ENCODE peak calls at places on chromosomes 12 and 14, in four cellular contexts. G is germinal center, E is NCI-H146, R is T-cell. V is an unnamed sample.

GRCh38 chr14:23056257-23056955 is 914 bp downstream of the CDH24 start:
- DNase-seq in G (peak), E (no peak), R (peak), V (no peak)

GRCh38 chr12:7433276-7433822 is 10.6 kb downstream of the CD163L1 start:
- DNase-seq in G (no peak), E (no peak), R (no peak), V (no peak)

GRCh38 chr12:58930770-58931324 is 10.5 kb upstream of the LRIG3 start:
- DNase-seq in G (no peak), E (no peak), R (no peak), V (no peak)

GRCh38 chr12:114936148-114937099 is 252.4 kb upstream of the TBX3 start:
- DNase-seq in G (no peak), E (no peak), R (no peak), V (no peak)

GRCh38 chr12:108611884-108612415 is 14.1 kb upstream of the TMEM119 start:
- DNase-seq in G (peak), E (no peak), R (peak), V (no peak)

GRCh38 chr12:51823875-51824565 is 24.5 kb downstream of the FIGNL2 start:
- DNase-seq in G (no peak), E (peak), R (no peak), V (peak)

GRCh38 chr12:103915306-103915705 is 14.9 kb upstream of the HSP90B1 start:
- DNase-seq in G (no peak), E (peak), R (no peak), V (no peak)

GRCh38 chr12:113670742-113671141 is 199.1 kb upstream of the LHX5 start:
- DNase-seq in G (no peak), E (no peak), R (no peak), V (no peak)

GRCh38 chr12:57738661-57739237 is at the start of gene AGAP2:
- DNase-seq in G (no peak), E (peak), R (no peak), V (peak)

GRCh38 chr12:9646794-9647622 is 22.5 kb upstream of the CLEC2D start:
- DNase-seq in G (no peak), E (peak), R (no peak), V (no peak)

GRCh38 chr14:43894534-43894933 is 612.5 kb downstream of the FSCB start:
- DNase-seq in G (no peak), E (no peak), R (no peak), V (no peak)

GRCh38 chr14:51653096-51653814 is 1.5 kb downstream of the FRMD6 start:
- DNase-seq in G (peak), E (no peak), R (no peak), V (peak)

GRCh38 chr14:55123101-55123500 is 6.0 kb upstream of the LGALS3 start:
- DNase-seq in G (no peak), E (no peak), R (no peak), V (no peak)

GRCh38 chr14:88791629-88792571 is 853 bp downstream of the EML5 start:
- DNase-seq in G (no peak), E (peak), R (peak), V (no peak)

GRCh38 chr12:5377997-5378596 is 53.8 kb upstream of the NTF3 start:
- DNase-seq in G (no peak), E (no peak), R (no peak), V (no peak)

GRCh38 chr12:51847830-51848727 is at the start of gene FIGNL2:
- DNase-seq in G (no peak), E (peak), R (no peak), V (no peak)

GRCh38 chr14:104293851-104294627 is 155.7 kb downstream of the KIF26A start:
- DNase-seq in G (no peak), E (no peak), R (no peak), V (no peak)

GRCh38 chr12:111757361-111758119 is 9.2 kb upstream of the ALDH2 start:
- DNase-seq in G (peak), E (no peak), R (no peak), V (no peak)

GRCh38 chr12:59067068-59067467 is 146.8 kb upstream of the LRIG3 start:
- DNase-seq in G (no peak), E (peak), R (no peak), V (no peak)

V was measured in NCI-H1694.